ENCODE peak calls at places on chromosomes 2 and 18, in four cellular contexts. R is K562, B is GM12878, G is IMR-90. S is an unnamed sample.
A peak's percentile ranks its signal among the peaks of the same experiment; 100 is the strongest.

GRCh38 chr2:73415906-73416305 is 30.3 kb downstream of the ALMS1 start:
- DNase-seq in R (no peak), G (peak; percentile 23), B (no peak), S (no peak)

GRCh38 chr2:186136860-186137259 is 349.2 kb upstream of the ZC3H15 start:
- DNase-seq in B (no peak), G (no peak), R (no peak), S (no peak)

GRCh38 chr2:239920616-239921365 is 104.4 kb downstream of the NDUFA10 start:
- DNase-seq in B (no peak), G (no peak), R (no peak), S (no peak)

GRCh38 chr2:18384242-18384641 is 176.2 kb downstream of the RDH14 start:
- DNase-seq in G (peak; percentile 25), B (no peak), R (no peak), S (no peak)

GRCh38 chr2:239944706-239945551 is 80.2 kb downstream of the NDUFA10 start:
- DNase-seq in G (peak; percentile 44), B (no peak), R (no peak), S (no peak)

GRCh38 chr2:121171625-121172119 is 113.3 kb downstream of the TFCP2L1 start:
- DNase-seq in R (no peak), B (no peak), G (no peak), S (no peak)

GRCh38 chr2:26000561-26001211 is 18.4 kb upstream of the KIF3C start:
- DNase-seq in G (no peak), R (no peak), B (no peak), S (no peak)

GRCh38 chr2:64323192-64323591 is 130.8 kb upstream of the LGALSL start:
- DNase-seq in R (no peak), B (no peak), G (no peak), S (no peak)

GRCh38 chr18:24837065-24837464 is 376.6 kb downstream of the HRH4 start:
- DNase-seq in G (peak; percentile 98), B (no peak), R (no peak), S (no peak)

DNA sequence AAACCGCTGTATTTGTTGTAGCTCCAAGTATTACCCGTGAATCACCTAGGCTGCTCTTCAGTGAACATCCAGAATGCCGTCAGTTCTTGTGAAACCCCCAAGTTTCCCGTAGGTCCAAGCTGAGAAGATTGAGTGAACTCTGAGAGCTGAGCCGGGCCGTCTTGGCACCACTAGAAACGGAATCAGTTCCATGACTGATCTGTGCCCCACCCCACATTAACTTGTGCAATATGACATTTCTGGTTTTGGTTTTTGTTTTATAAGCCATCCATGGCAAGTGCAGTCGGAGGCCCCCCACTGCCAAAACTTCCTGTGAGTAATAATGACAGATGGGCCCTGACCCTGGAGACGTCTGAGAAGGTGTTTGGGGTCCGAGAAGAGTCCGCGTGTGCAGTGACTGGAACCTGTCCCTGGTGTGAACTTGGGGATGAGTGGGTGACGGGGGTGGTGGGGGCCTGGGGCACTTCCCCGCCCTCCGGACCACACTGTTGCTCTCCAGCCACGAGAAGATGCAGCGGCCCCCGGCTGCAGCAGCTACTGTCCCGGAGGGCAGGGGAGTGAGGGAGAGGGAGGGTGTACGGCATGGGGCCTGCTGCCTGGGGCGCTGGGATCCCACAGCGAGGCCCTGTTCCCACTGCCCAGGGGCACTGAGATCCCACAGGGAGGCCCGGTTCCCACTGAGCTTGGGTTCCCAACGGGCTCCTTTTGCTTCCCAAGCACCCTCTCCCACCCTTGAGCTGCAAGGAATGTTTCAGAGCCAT is 26.5 kb downstream of the NFATC1 start:
- DNase-seq in B (no peak), R (no peak), G (peak; percentile 20), S (no peak)
- H3K4me2 ChIP-seq in B (peak overlapping the region; percentile 35), R (no peak overlapping the region), G (no peak overlapping the region), S (no peak overlapping the region)

DNA sequence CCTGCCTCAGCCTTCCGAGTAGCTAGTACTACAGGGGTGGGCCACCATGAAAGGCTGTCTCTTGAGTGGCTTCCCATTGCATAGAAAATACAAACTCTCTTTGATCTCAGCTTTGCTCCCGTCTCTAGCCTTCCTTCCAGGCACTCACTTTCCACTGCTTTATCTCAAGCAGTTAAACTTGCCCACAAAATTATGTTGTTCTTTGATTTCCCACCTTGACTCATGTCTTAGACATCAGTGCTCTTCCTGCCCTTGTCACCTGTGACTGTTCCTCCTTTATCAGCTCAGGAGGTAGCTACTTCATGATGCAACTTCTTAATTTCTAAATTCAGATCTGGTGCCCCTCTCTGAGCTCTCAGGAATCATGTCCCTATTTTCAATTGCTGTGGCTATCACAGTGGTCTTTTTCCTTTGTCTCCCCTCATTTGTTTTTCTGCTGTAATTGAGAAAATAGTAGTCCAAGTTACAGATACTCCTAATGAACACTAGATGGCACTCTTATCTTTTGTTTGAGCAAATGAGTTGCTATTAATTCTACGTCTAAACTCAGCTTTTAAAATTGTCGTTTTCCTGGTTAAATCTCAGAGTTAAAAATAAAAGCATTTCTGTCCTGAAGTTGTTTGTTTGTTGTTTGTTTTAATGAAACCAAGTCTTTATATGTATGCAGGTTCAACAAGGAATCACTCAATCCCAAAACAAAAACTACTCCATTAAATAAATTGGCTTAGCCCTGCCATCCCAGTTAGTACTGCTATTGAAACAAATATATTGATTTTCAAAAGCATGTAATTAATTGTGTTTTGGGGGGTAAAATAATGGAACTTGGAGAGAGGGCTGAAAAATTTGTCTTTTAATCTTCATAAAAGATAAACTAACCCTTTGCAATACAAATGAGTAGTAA is 46.9 kb upstream of the GREB1L start:
- DNase-seq in R (peak; percentile 15), B (no peak), G (peak; percentile 58), S (peak; percentile 48)
- TF ChIP-seq FOS in R (no peak), B (no peak), G (no peak), S (peak; percentile 27)

GRCh38 chr2:233125455-233126065 is 65.4 kb downstream of the INPP5D start:
- DNase-seq in G (no peak), R (no peak), B (no peak), S (no peak)
- H3K4me2 ChIP-seq in G (no peak overlapping the region), R (no peak overlapping the region), B (peak overlapping the region; percentile 60), S (no peak overlapping the region)

GRCh38 chr2:39512941-39513340 is 75.9 kb upstream of the MAP4K3 start:
- DNase-seq in R (no peak), B (no peak), G (peak; percentile 54), S (peak; percentile 18)

GRCh38 chr2:39513641-39514094 is 76.6 kb upstream of the MAP4K3 start:
- DNase-seq in R (peak; percentile 69), B (peak; percentile 51), G (peak; percentile 97), S (peak; percentile 98)

GRCh38 chr2:39511219-39511785 is 74.2 kb upstream of the MAP4K3 start:
- DNase-seq in G (no peak), B (no peak), R (no peak), S (no peak)

GRCh38 chr2:39511786-39512433 is 74.8 kb upstream of the MAP4K3 start:
- DNase-seq in R (peak; percentile 19), B (no peak), G (no peak), S (no peak)

GRCh38 chr2:39512434-39512935 is 75.4 kb upstream of the MAP4K3 start:
- DNase-seq in B (no peak), R (no peak), G (no peak), S (no peak)
- TF ChIP-seq FOS in B (no peak), R (no peak), G (no peak), S (peak; percentile 14)

GRCh38 chr2:236169151-236169721 is 1.1 kb upstream of the GBX2 start:
- DNase-seq in B (no peak), G (no peak), R (no peak), S (peak; percentile 21)
- H3K4me2 ChIP-seq in B (no peak overlapping the region), G (no peak overlapping the region), R (no peak overlapping the region), S (peak overlapping the region; percentile 42)

DNA sequence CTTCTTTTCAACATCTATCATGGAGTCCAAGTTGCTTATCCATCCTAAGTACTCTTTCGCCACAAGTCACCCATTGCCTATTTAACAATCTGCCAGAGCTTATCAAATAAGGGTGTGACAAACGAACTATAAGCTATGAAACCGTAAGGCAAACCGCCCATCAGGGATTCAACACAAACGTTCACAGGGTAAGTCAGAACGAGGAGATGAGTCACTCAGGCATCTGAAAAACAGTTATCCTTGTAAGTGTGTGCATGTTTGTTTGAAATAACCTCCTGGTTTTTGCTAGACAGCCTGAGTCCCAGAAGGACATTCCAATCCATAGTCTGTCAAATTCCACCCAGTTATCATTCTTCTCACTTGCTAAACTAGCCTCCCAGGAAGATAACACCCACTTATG is 299.1 kb downstream of the PAX3 start:
- DNase-seq in G (peak; percentile 91), B (no peak), R (no peak), S (no peak)
- TF ChIP-seq FOS in G (peak; percentile 11), B (no peak), R (no peak), S (no peak)

GRCh38 chr2:241891988-241892298 is 22.4 kb downstream of the RTP5 start:
- DNase-seq in B (no peak), R (no peak), G (no peak), S (no peak)

GRCh38 chr2:241892299-241893137 is 23.0 kb downstream of the RTP5 start:
- DNase-seq in G (no peak), B (no peak), R (peak; percentile 82), S (no peak)

GRCh38 chr2:241893265-241893664 is 23.7 kb downstream of the RTP5 start:
- DNase-seq in G (no peak), R (no peak), B (no peak), S (no peak)

GRCh38 chr2:241890524-241891235 is 21.2 kb downstream of the RTP5 start:
- DNase-seq in B (no peak), G (no peak), R (no peak), S (no peak)

GRCh38 chr2:241891315-241891987 is 21.9 kb downstream of the RTP5 start:
- DNase-seq in R (no peak), G (no peak), B (no peak), S (no peak)
- H3K4me2 ChIP-seq in R (no peak overlapping the region), G (no peak overlapping the region), B (no peak overlapping the region), S (no peak overlapping the region)

DNA sequence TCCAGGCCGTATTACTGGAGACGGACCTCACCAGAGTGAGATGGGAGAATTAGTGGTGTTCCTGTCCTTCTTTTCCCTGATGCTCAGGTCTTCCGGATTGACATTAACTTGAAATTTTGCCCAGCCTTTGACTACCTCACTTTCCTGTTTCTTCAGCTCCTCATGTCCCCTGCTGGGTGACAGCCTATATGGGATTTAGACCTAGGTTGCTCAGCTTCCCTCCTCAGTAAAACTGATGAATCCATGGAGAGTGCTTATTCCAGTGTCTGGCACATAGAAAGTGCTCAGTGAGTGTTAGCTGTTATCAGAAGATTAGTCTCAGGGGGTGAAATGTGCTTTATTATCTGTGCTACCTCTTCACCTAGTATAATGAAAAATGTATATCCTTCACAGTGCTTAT is 30.0 kb downstream of the CRIM1 start:
- DNase-seq in G (no peak), R (no peak), B (no peak), S (no peak)
- TF ChIP-seq FOS in G (no peak), R (no peak), B (no peak), S (no peak)

GRCh38 chr2:209937893-209938292 is 64.5 kb upstream of the RPE start:
- DNase-seq in G (no peak), R (no peak), B (no peak), S (peak; percentile 54)

GRCh38 chr2:209933499-209934458 is 68.7 kb upstream of the RPE start:
- DNase-seq in B (no peak), R (no peak), G (peak; percentile 75), S (peak; percentile 73)

GRCh38 chr2:209940923-209941322 is 61.5 kb upstream of the RPE start:
- DNase-seq in R (no peak), B (no peak), G (no peak), S (no peak)

GRCh38 chr2:209938906-209939305 is 63.5 kb upstream of the RPE start:
- DNase-seq in R (no peak), G (no peak), B (no peak), S (no peak)

GRCh38 chr2:209936106-209936663 is 66.3 kb upstream of the RPE start:
- DNase-seq in B (no peak), G (no peak), R (no peak), S (no peak)
- H3K4me2 ChIP-seq in B (no peak overlapping the region), G (no peak overlapping the region), R (no peak overlapping the region), S (no peak overlapping the region)